ENCODE peak calls at places on chromosomes 4 and X, in nine cellular contexts. W is stomach, Y is transverse colon, B is lung, L is bronchial epithelial cell, D is thoracic aorta, M is tibial artery, Q is RWPE2, C is cardiac muscle cell. E is an unnamed sample.

GRCh38 chrX:56978172-56978571 is 17.2 kb downstream of the SPIN3 start:
- DNase-seq in W (no peak), Y (peak; percentile 16), B (peak; percentile 30), L (peak; percentile 51), D (no peak), M (no peak), Q (no peak), C (peak; percentile 52), E (no peak)

GRCh38 chrX:74248889-74249288 is 55.1 kb upstream of the ZCCHC13 start:
- DNase-seq in W (no peak), Y (peak; percentile 43), B (no peak), L (no peak), D (no peak), M (peak; percentile 21), Q (no peak), C (peak; percentile 52), E (no peak)

GRCh38 chr4:107692197-107692596 is 27.8 kb downstream of the PAPSS1 start:
- DNase-seq in W (no peak), Y (no peak), B (no peak), L (no peak), D (no peak), M (no peak), Q (no peak), C (no peak), E (no peak)

GRCh38 chr4:168636506-168637176 is 139.8 kb downstream of the PALLD start:
- DNase-seq in W (no peak), Y (no peak), B (no peak), L (peak; percentile 57), D (no peak), M (no peak), Q (no peak), C (peak; percentile 81), E (no peak)

GRCh38 chr4:149164282-149164681 is 651.4 kb downstream of the IQCM start:
- DNase-seq in W (no peak), Y (no peak), B (no peak), L (no peak), D (no peak), M (no peak), Q (no peak), C (peak; percentile 46), E (peak; percentile 63)

GRCh38 chr4:27692098-27692679 is 831.5 kb downstream of the STIM2 start:
- DNase-seq in W (no peak), Y (no peak), B (no peak), L (peak; percentile 64), D (no peak), M (no peak), Q (no peak), C (peak; percentile 35), E (no peak)

GRCh38 chrX:53471346-53471745 is 37.2 kb upstream of the HSD17B10 start:
- DNase-seq in W (no peak), Y (no peak), B (no peak), L (no peak), D (no peak), M (no peak), Q (no peak), C (no peak), E (no peak)

GRCh38 chr4:164251257-164251656 is 502.7 kb upstream of the SMIM31 start:
- DNase-seq in W (no peak), Y (no peak), B (no peak), L (no peak), D (no peak), M (no peak), Q (no peak), C (no peak), E (no peak)

GRCh38 chr4:161714022-161714751 is 449.6 kb downstream of the FSTL5 start:
- DNase-seq in W (no peak), Y (no peak), B (no peak), L (peak; percentile 96), D (no peak), M (no peak), Q (no peak), C (no peak), E (peak; percentile 66)

GRCh38 chr4:155413451-155413850 is 36.7 kb upstream of the MAP9 start:
- DNase-seq in W (no peak), Y (no peak), B (no peak), L (no peak), D (no peak), M (no peak), Q (no peak), C (peak; percentile 29), E (no peak)
- H3K27me3 ChIP-seq in W (no peaks in the 10 kb centered on the region), Y (no peaks in the 10 kb centered on the region), B (no peaks in the 10 kb centered on the region), L (no peaks in the 10 kb centered on the region), D (no peaks in the 10 kb centered on the region), M (no peaks in the 10 kb centered on the region), Q (no peaks in the 10 kb centered on the region), C (no peaks in the 10 kb centered on the region), E (no peaks in the 10 kb centered on the region)

GRCh38 chr4:13545394-13545808 is 1.1 kb upstream of the NKX3-2 start:
- DNase-seq in W (no peak), Y (no peak), B (no peak), L (no peak), D (no peak), M (no peak), Q (no peak), C (no peak), E (no peak)

GRCh38 chr4:13542577-13543042 is 1.7 kb downstream of the NKX3-2 start:
- DNase-seq in W (no peak), Y (no peak), B (no peak), L (no peak), D (no peak), M (no peak), Q (no peak), C (no peak), E (no peak)

GRCh38 chr4:13543091-13543581 is 1.2 kb downstream of the NKX3-2 start:
- DNase-seq in W (no peak), Y (no peak), B (no peak), L (no peak), D (no peak), M (no peak), Q (no peak), C (no peak), E (no peak)

GRCh38 chr4:13544556-13545393 is 467 bp upstream of the NKX3-2 start:
- DNase-seq in W (peak; percentile 63), Y (peak; percentile 81), B (peak; percentile 65), L (peak; percentile 47), D (no peak), M (peak; percentile 67), Q (peak; percentile 76), C (peak; percentile 72), E (peak; percentile 7)

GRCh38 chr4:13543648-13544555 is at the start of gene NKX3-2:
- DNase-seq in W (no peak), Y (no peak), B (no peak), L (no peak), D (no peak), M (no peak), Q (peak; percentile 66), C (peak; percentile 34), E (no peak)
- H3K27me3 ChIP-seq in W (peaks cover 44% of the 10 kb centered on the region), Y (peaks cover 100% of the 10 kb centered on the region), B (peaks cover 15% of the 10 kb centered on the region), L (peaks cover 62% of the 10 kb centered on the region), D (peaks cover 55% of the 10 kb centered on the region), M (peaks cover 100% of the 10 kb centered on the region), Q (peaks cover 96% of the 10 kb centered on the region), C (peaks cover 96% of the 10 kb centered on the region), E (peaks cover 84% of the 10 kb centered on the region)

GRCh38 chrX:14832591-14832990 is 40.3 kb downstream of the FANCB start:
- DNase-seq in W (no peak), Y (no peak), B (no peak), L (no peak), D (no peak), M (no peak), Q (no peak), C (no peak), E (no peak)

GRCh38 chrX:14832151-14832550 is 40.7 kb downstream of the FANCB start:
- DNase-seq in W (no peak), Y (no peak), B (no peak), L (no peak), D (no peak), M (no peak), Q (no peak), C (peak; percentile 17), E (peak; percentile 6)

DNA sequence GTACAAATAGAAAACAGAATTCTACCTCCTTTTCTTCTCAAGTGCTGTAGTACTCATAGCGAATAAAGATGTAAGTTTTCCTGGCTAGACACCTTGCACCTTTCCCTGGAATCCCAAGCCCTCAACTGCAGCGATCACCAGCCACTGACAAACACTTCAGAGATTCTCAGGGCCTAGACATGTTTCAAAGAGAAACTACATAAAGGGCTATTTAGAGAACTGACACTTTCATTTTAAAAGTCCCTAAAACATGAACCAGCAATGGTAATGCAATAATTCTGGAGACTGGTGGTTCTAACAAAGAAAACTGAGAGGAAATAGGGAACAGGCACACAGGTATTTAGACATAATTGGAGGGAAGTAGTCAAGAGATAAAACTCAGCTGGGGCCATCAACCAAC is 35.7 kb downstream of the FANCB start:
- DNase-seq in W (no peak), Y (no peak), B (no peak), L (no peak), D (no peak), M (no peak), Q (no peak), C (no peak), E (no peak)
- H3K27me3 ChIP-seq in W (no peaks in the 10 kb centered on the region), Y (no peaks in the 10 kb centered on the region), B (no peaks in the 10 kb centered on the region), L (no peaks in the 10 kb centered on the region), D (no peaks in the 10 kb centered on the region), M (no peaks in the 10 kb centered on the region), Q (no peaks in the 10 kb centered on the region), C (no peaks in the 10 kb centered on the region), E (no peaks in the 10 kb centered on the region)

GRCh38 chr4:177281544-177281943 is 28.1 kb upstream of the NEIL3 start:
- DNase-seq in W (no peak), Y (no peak), B (no peak), L (no peak), D (no peak), M (no peak), Q (no peak), C (peak; percentile 38), E (no peak)
- H3K27me3 ChIP-seq in W (no peaks in the 10 kb centered on the region), Y (no peaks in the 10 kb centered on the region), B (no peaks in the 10 kb centered on the region), L (no peaks in the 10 kb centered on the region), D (no peaks in the 10 kb centered on the region), M (no peaks in the 10 kb centered on the region), Q (no peaks in the 10 kb centered on the region), C (no peaks in the 10 kb centered on the region), E (no peaks in the 10 kb centered on the region)

GRCh38 chr4:996994-997374 is 3.8 kb upstream of the SLC26A1 start:
- DNase-seq in W (no peak), Y (no peak), B (no peak), L (no peak), D (no peak), M (no peak), Q (no peak), C (no peak), E (no peak)
- H3K27me3 ChIP-seq in W (peaks cover 3% of the 10 kb centered on the region), Y (peaks cover 56% of the 10 kb centered on the region), B (peaks cover 4% of the 10 kb centered on the region), L (peaks cover 42% of the 10 kb centered on the region), D (peaks cover 5% of the 10 kb centered on the region), M (peaks cover 62% of the 10 kb centered on the region), Q (peaks cover 53% of the 10 kb centered on the region), C (peaks cover 68% of the 10 kb centered on the region), E (peaks cover 46% of the 10 kb centered on the region)

DNA sequence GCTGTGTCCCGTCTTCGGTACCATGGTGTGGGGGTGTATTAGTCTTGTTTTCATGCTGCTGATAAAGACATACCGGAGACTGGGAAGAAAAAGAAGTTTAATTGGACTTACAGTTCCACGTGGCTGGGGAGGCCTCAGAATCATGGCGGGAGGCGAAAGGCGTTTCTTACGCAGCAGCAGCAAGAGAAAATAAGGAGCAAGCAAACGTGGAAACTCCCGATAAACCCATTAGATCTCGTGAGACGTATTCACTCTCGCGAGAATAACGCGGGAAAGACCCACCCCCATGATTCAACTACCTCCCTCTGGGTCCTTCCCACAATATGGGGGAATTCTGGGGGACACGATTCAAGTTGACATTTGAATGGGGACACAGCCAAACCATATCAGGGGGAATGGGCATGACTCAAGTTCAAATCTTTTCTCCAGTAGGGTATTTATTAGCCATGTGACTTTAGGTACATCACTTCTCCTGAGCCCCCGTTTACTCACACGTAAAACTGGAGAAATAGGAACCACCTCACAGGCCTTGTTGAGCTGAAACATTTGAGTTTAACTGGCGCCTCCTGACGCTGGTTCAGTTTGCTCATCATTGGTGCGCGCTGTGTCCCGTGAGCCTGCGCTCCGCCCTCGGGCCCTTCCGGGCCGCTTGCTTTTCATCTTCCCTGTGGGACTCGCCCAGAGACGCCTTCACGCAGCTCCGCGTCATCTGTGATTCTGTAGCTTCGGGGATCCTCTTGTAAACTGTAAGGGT is 35.5 kb upstream of the FAT1 start:
- DNase-seq in W (no peak), Y (no peak), B (no peak), L (no peak), D (no peak), M (no peak), Q (no peak), C (no peak), E (no peak)
- H3K27me3 ChIP-seq in W (no peaks in the 10 kb centered on the region), Y (no peaks in the 10 kb centered on the region), B (no peaks in the 10 kb centered on the region), L (no peaks in the 10 kb centered on the region), D (no peaks in the 10 kb centered on the region), M (no peaks in the 10 kb centered on the region), Q (no peaks in the 10 kb centered on the region), C (no peaks in the 10 kb centered on the region), E (no peaks in the 10 kb centered on the region)